ENCODE peak calls at places on chromosomes 3 and 15, in nine cellular contexts. K is NCI-H460, H is NB4, V is AG08396, U is H54, B is GM04504, Z is GM12864, N is dermis microvascular lymphatic vessel endothelial cell, X is NCI-H1092. R is an unnamed sample.

GRCh38 chr3:186636536-186636935 is 3.7 kb upstream of the FETUB start:
- DNase-seq in K (no peak), H (no peak), V (no peak), U (no peak), B (no peak), Z (no peak), N (no peak), X (no peak), R (no peak)

GRCh38 chr3:100107227-100107626 is 7.1 kb downstream of the FILIP1L start:
- DNase-seq in K (peak; percentile 27), H (no peak), V (no peak), U (no peak), B (no peak), Z (no peak), N (peak; percentile 61), X (no peak), R (no peak)

GRCh38 chr15:71646767-71647478 is 163.4 kb upstream of the NR2E3 start:
- DNase-seq in K (no peak), H (no peak), V (no peak), U (no peak), B (no peak), Z (no peak), N (no peak), X (no peak), R (no peak)

GRCh38 chr15:51240066-51240465 is 98.3 kb downstream of the CYP19A1 start:
- DNase-seq in K (no peak), H (peak; percentile 30), V (no peak), U (no peak), B (no peak), Z (no peak), N (no peak), X (no peak), R (no peak)

GRCh38 chr15:47367991-47368390 is 349.3 kb upstream of the SEMA6D start:
- DNase-seq in K (no peak), H (no peak), V (no peak), U (no peak), B (no peak), Z (no peak), N (no peak), X (no peak), R (no peak)

GRCh38 chr3:45776611-45777010 is 19.7 kb downstream of the SLC6A20 start:
- DNase-seq in K (no peak), H (no peak), V (no peak), U (no peak), B (no peak), Z (no peak), N (no peak), X (peak; percentile 75), R (no peak)

GRCh38 chr15:80643296-80643965 is 51.7 kb upstream of the ABHD17C start:
- DNase-seq in K (no peak), H (peak; percentile 62), V (no peak), U (no peak), B (peak; percentile 85), Z (no peak), N (no peak), X (no peak), R (no peak)

GRCh38 chr3:30934208-30934550 is 39.7 kb upstream of the GADL1 start:
- DNase-seq in K (peak; percentile 0), H (peak; percentile 65), V (peak; percentile 37), U (no peak), B (no peak), Z (no peak), N (peak; percentile 72), X (peak; percentile 35), R (no peak)

GRCh38 chr15:34621675-34622074 is 38.2 kb upstream of the GOLGA8B start:
- DNase-seq in K (no peak), H (no peak), V (no peak), U (no peak), B (peak; percentile 16), Z (no peak), N (peak; percentile 63), X (peak; percentile 0), R (no peak)

GRCh38 chr3:189836795-189837194 is 205.6 kb downstream of the TP63 start:
- DNase-seq in K (no peak), H (no peak), V (no peak), U (no peak), B (no peak), Z (no peak), N (no peak), X (no peak), R (no peak)